ENCODE peak calls at places on chromosomes 3 and 15, in four cellular contexts. B, J, I and T are unnamed samples.
A peak's percentile ranks its signal among the peaks of the same experiment; 100 is the strongest.

GRCh38 chr3:193885832-193886231 is 250.1 kb upstream of the HES1 start:
- DNase-seq in B (peak; percentile 30), J (no peak), I (no peak), T (no peak)

GRCh38 chr3:354433-354832 is 157.9 kb downstream of the CHL1 start:
- DNase-seq in B (no peak), J (peak; percentile 43), I (no peak), T (peak; percentile 1)

GRCh38 chr15:57610130-57610529 is 18.4 kb downstream of the MYZAP start:
- DNase-seq in B (peak; percentile 94), J (no peak), I (no peak), T (peak; percentile 44)

GRCh38 chr3:157199841-157200240 is 39.9 kb upstream of the CCNL1 start:
- DNase-seq in B (no peak), J (no peak), I (no peak), T (no peak)

GRCh38 chr15:72809329-72809728 is 25.8 kb upstream of the ADPGK start:
- DNase-seq in B (no peak), J (no peak), I (no peak), T (no peak)

GRCh38 chr15:99424978-99425665 is 140.7 kb upstream of the MEF2A start:
- DNase-seq in B (peak; percentile 71), J (no peak), I (peak; percentile 76), T (peak; percentile 43)

GRCh38 chr3:32306072-32306471 is 67.6 kb downstream of the CMTM8 start:
- DNase-seq in B (no peak), J (no peak), I (no peak), T (no peak)

GRCh38 chr3:183537295-183537730 is 18.2 kb downstream of the KLHL6 start:
- DNase-seq in B (no peak), J (no peak), I (no peak), T (peak; percentile 45)

GRCh38 chr3:141876381-141876890 is at the start of gene ATP1B3:
- DNase-seq in B (peak; percentile 94), J (peak; percentile 90), I (peak; percentile 88), T (peak; percentile 70)

GRCh38 chr3:8903191-8903590 is 60.1 kb downstream of the RAD18 start:
- DNase-seq in B (no peak), J (no peak), I (no peak), T (no peak)

GRCh38 chr3:59313365-59313764 is 263.5 kb upstream of the CFAP20DC start:
- DNase-seq in B (no peak), J (peak; percentile 6), I (no peak), T (peak; percentile 30)

GRCh38 chr3:145017959-145018358 is 1046.3 kb downstream of the DIPK2A start:
- DNase-seq in B (no peak), J (no peak), I (no peak), T (no peak)

GRCh38 chr15:80026754-80027153 is 32.7 kb upstream of the ZFAND6 start:
- DNase-seq in B (no peak), J (no peak), I (peak; percentile 18), T (no peak)

GRCh38 chr3:89411211-89411610 is 303.8 kb downstream of the EPHA3 start:
- DNase-seq in B (no peak), J (no peak), I (no peak), T (no peak)

GRCh38 chr3:183533410-183534132 is 21.9 kb downstream of the KLHL6 start:
- DNase-seq in B (no peak), J (no peak), I (no peak), T (no peak)

GRCh38 chr3:16326724-16327349 is 61.8 kb downstream of the OXNAD1 start:
- DNase-seq in B (no peak), J (no peak), I (no peak), T (no peak)

GRCh38 chr3:32844914-32845313 is 27.1 kb downstream of the TRIM71 start:
- DNase-seq in B (no peak), J (no peak), I (no peak), T (no peak)

GRCh38 chr3:157508461-157508860 is 5.2 kb upstream of the VEPH1 start:
- DNase-seq in B (no peak), J (no peak), I (no peak), T (no peak)

GRCh38 chr3:188217011-188217463 is 63.1 kb downstream of the LPP start:
- DNase-seq in B (no peak), J (no peak), I (no peak), T (no peak)

GRCh38 chr15:65008989-65009388 is 19.3 kb upstream of the SPG21 start:
- DNase-seq in B (no peak), J (no peak), I (no peak), T (no peak)

GRCh38 chr15:63365004-63365555 is 16.6 kb downstream of the CA12 start:
- DNase-seq in B (no peak), J (no peak), I (no peak), T (no peak)

GRCh38 chr15:74530771-74531143 is 10.3 kb upstream of the ARID3B start:
- DNase-seq in B (no peak), J (no peak), I (no peak), T (no peak)
- TF ChIP-seq POLR2A in B (no peak), J (no peak), I (no peak), T (no peak)

DNA sequence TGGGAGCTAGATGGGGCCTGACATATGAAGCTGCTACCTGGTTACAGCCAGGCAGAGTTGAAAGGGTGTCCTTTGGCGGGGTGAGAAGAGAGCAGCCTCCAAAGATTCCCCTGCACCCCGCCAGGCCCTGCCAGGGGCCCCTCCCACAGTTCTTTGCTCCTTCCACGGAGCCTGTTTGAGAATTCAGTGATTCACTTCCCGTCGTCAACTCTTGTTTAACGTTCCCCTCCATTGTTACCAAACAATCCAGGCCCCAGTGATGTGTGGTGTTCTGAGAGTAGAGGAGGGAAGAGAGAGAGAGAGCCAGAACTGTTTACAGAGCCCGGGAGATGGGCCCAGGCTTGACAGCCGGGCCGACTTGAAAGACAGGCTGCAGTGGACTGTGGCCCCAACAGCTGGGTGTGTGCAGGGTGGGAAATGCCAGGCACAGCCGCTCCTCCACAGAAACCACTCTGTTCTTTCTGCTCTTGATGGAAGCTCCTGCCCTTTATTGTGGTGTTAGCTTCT is 81.5 kb downstream of the SMAD3 start:
- DNase-seq in B (peak; percentile 80), J (no peak), I (no peak), T (peak; percentile 49)
- TF ChIP-seq POLR2A in B (no peak), J (no peak), I (no peak), T (no peak)

GRCh38 chr3:170867552-170867951 is 2.4 kb downstream of the RPL22L1 start:
- DNase-seq in B (no peak), J (no peak), I (no peak), T (no peak)
- TF ChIP-seq POLR2A in B (no peak), J (peak; percentile 1), I (no peak), T (no peak)

GRCh38 chr3:126287171-126287535 is 70.1 kb downstream of the KLF15 start:
- DNase-seq in B (no peak), J (no peak), I (no peak), T (no peak)

GRCh38 chr3:126285369-126285768 is 71.8 kb downstream of the KLF15 start:
- DNase-seq in B (no peak), J (no peak), I (no peak), T (no peak)

GRCh38 chr3:126288314-126288713 is 68.9 kb downstream of the KLF15 start:
- DNase-seq in B (peak; percentile 77), J (no peak), I (no peak), T (no peak)

GRCh38 chr3:126290325-126290724 is 66.9 kb downstream of the KLF15 start:
- DNase-seq in B (peak; percentile 43), J (no peak), I (no peak), T (no peak)

DNA sequence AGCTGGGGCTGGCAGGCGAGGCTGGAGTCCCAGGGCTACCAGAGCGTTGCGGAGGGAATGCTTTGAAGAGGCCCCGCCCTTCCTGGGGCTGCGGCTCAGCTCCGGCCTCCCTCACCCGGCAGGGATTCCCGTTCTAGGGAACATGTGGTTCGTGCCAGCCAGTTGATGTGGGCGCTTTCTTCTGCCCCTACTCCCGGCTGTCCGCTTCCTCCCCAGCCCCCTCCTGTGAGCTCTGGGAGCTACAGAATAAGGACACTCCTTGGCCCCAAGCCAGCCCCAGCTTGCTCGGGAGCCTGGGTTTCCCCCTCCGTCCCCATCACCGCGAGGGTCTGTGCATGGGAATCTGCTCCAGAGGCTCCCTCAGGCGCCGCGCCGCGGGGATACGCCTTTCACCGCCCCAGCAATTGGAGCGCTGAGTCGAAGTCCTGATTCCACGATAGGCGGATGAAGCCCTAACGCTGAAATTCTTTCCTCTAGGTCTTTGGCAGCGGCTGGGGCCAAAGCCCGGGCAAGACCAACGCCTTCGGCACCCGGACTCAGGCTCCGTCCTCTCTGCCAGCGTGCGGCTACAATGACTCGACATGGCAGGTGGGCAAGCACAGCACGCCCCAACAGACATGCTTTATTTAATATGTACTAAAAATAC is 69.5 kb downstream of the KLF15 start:
- DNase-seq in B (peak; percentile 92), J (no peak), I (no peak), T (no peak)
- TF ChIP-seq POLR2A in B (no peak), J (no peak), I (no peak), T (peak; percentile 12)

DNA sequence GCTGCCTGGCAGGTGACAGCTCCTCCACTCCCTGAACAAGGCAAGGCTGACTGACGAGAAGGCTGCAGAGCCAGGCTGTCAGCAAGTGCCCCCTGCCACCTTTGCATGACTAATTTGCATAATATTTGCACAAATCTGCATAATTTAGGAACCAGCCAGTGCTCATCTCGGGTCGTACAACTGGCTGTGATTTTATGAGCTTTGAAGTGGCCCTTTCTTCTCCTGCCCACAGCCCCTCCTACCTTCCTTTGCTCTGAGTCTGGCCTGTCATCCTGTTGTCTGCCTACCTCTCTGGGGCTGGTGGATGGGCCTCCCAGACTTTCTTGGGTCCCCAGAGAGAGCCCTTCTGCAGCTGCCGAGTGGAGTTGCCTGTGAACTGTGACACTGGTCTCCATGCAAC is 58.9 kb downstream of the LINGO1 start:
- DNase-seq in B (no peak), J (no peak), I (no peak), T (no peak)
- TF ChIP-seq POLR2A in B (no peak), J (no peak), I (no peak), T (no peak)

DNA sequence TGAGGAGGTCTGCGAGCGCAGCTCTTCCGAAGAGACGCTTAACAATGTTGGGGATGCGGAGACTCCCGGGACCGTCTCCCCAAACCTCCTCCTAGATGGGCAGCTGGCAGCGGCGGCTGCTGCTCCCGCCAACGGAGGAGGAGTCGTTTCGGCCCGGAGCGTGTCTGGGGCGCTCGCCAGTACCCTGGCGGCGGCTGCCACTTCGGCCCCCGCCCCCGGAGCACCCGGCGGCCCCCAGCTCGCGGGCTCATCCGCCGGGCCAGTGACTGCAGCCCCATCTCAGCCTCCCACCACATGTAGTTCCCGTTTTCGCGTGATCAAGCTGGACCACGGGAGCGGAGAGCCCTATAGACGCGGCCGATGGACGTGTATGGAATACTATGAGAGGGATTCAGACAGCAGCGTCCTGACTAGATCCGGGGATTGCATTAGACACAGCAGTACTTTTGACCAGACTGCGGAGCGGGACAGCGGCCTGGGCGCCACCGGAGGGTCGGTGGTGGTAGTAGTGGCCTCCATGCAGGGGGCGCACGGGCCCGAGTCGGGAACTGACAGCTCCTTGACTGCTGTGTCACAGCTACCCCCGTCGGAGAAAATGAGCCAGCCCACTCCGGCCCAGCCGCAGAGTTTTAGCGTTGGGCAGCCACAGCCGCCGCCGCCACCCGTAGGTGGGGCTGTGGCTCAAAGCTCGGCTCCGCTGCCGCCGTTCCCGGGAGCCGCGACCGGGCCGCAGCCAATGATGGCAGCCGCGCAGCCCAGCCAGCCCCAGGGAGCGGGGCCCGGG is 1.6 kb downstream of the TSC22D2 start:
- DNase-seq in B (peak; percentile 90), J (peak; percentile 52), I (peak; percentile 88), T (no peak)
- TF ChIP-seq POLR2A in B (no peak), J (peak; percentile 15), I (peak; percentile 25), T (no peak)